ENCODE peak calls at places on chromosomes 12 and 14, in seven cellular contexts. One of them, this sample, is unnamed.

GRCh38 chr12:80001562-80001961 is 66.7 kb upstream of the PPP1R12A start:
- DNase-seq in AG09319: no peak
- DNase-seq in upper lobe of right lung: no peak
- DNase-seq in upper lobe of left lung: no peak
- DNase-seq in tibial artery: no peak
- DNase-seq in epithelial cell of esophagus: peak
- DNase-seq in mammary epithelial cell: peak
- DNase-seq in this sample: no peak

GRCh38 chr14:95522556-95522955 is 6.1 kb upstream of the SYNE3 start:
- DNase-seq in AG09319: no peak
- DNase-seq in upper lobe of right lung: no peak
- DNase-seq in upper lobe of left lung: no peak
- DNase-seq in tibial artery: no peak
- DNase-seq in epithelial cell of esophagus: no peak
- DNase-seq in mammary epithelial cell: no peak
- DNase-seq in this sample: no peak

GRCh38 chr14:31489680-31490079 is 1.8 kb upstream of the GPR33 start:
- DNase-seq in AG09319: no peak
- DNase-seq in upper lobe of right lung: no peak
- DNase-seq in upper lobe of left lung: no peak
- DNase-seq in tibial artery: no peak
- DNase-seq in epithelial cell of esophagus: no peak
- DNase-seq in mammary epithelial cell: no peak
- DNase-seq in this sample: no peak

GRCh38 chr12:17062296-17063061 is 456.5 kb upstream of the LMO3 start:
- DNase-seq in AG09319: no peak
- DNase-seq in upper lobe of right lung: no peak
- DNase-seq in upper lobe of left lung: no peak
- DNase-seq in tibial artery: no peak
- DNase-seq in epithelial cell of esophagus: peak
- DNase-seq in mammary epithelial cell: peak
- DNase-seq in this sample: no peak

GRCh38 chr12:53414756-53415417 is 8.8 kb upstream of the AMHR2 start:
- DNase-seq in AG09319: no peak
- DNase-seq in upper lobe of right lung: no peak
- DNase-seq in upper lobe of left lung: no peak
- DNase-seq in tibial artery: no peak
- DNase-seq in epithelial cell of esophagus: no peak
- DNase-seq in mammary epithelial cell: no peak
- DNase-seq in this sample: no peak

GRCh38 chr14:94056579-94057308 is 24.3 kb downstream of the DDX24 start:
- DNase-seq in AG09319: no peak
- DNase-seq in upper lobe of right lung: no peak
- DNase-seq in upper lobe of left lung: no peak
- DNase-seq in tibial artery: no peak
- DNase-seq in epithelial cell of esophagus: no peak
- DNase-seq in mammary epithelial cell: no peak
- DNase-seq in this sample: no peak

GRCh38 chr12:49039421-49040363 is 20.9 kb downstream of the KMT2D start:
- DNase-seq in AG09319: no peak
- DNase-seq in upper lobe of right lung: peak
- DNase-seq in upper lobe of left lung: no peak
- DNase-seq in tibial artery: no peak
- DNase-seq in epithelial cell of esophagus: no peak
- DNase-seq in mammary epithelial cell: no peak
- DNase-seq in this sample: no peak

GRCh38 chr12:44774815-44775411 is 101.2 kb downstream of the NELL2 start:
- DNase-seq in AG09319: no peak
- DNase-seq in upper lobe of right lung: no peak
- DNase-seq in upper lobe of left lung: no peak
- DNase-seq in tibial artery: no peak
- DNase-seq in epithelial cell of esophagus: peak
- DNase-seq in mammary epithelial cell: peak
- DNase-seq in this sample: no peak

GRCh38 chr14:102187044-102187443 is 47.3 kb downstream of the WDR20 start:
- DNase-seq in AG09319: peak
- DNase-seq in upper lobe of right lung: no peak
- DNase-seq in upper lobe of left lung: no peak
- DNase-seq in tibial artery: no peak
- DNase-seq in epithelial cell of esophagus: peak
- DNase-seq in mammary epithelial cell: peak
- DNase-seq in this sample: peak

GRCh38 chr14:51302319-51303030 is 62.4 kb downstream of the TMX1 start:
- DNase-seq in AG09319: no peak
- DNase-seq in upper lobe of right lung: no peak
- DNase-seq in upper lobe of left lung: no peak
- DNase-seq in tibial artery: no peak
- DNase-seq in epithelial cell of esophagus: peak
- DNase-seq in mammary epithelial cell: no peak
- DNase-seq in this sample: no peak

GRCh38 chr12:13436696-13437391 is 240.3 kb downstream of the EMP1 start:
- DNase-seq in AG09319: no peak
- DNase-seq in upper lobe of right lung: no peak
- DNase-seq in upper lobe of left lung: no peak
- DNase-seq in tibial artery: peak
- DNase-seq in epithelial cell of esophagus: peak
- DNase-seq in mammary epithelial cell: peak
- DNase-seq in this sample: no peak

GRCh38 chr12:78870539-78870938 is 6.0 kb downstream of the SYT1 start:
- DNase-seq in AG09319: no peak
- DNase-seq in upper lobe of right lung: no peak
- DNase-seq in upper lobe of left lung: no peak
- DNase-seq in tibial artery: no peak
- DNase-seq in epithelial cell of esophagus: no peak
- DNase-seq in mammary epithelial cell: no peak
- DNase-seq in this sample: no peak

GRCh38 chr12:132715874-132716273 is 5.2 kb downstream of the PGAM5 start:
- DNase-seq in AG09319: no peak
- DNase-seq in upper lobe of right lung: no peak
- DNase-seq in upper lobe of left lung: no peak
- DNase-seq in tibial artery: no peak
- DNase-seq in epithelial cell of esophagus: no peak
- DNase-seq in mammary epithelial cell: no peak
- DNase-seq in this sample: no peak

GRCh38 chr12:91178139-91178561 is 4.5 kb downstream of the DCN start:
- DNase-seq in AG09319: peak
- DNase-seq in upper lobe of right lung: no peak
- DNase-seq in upper lobe of left lung: no peak
- DNase-seq in tibial artery: no peak
- DNase-seq in epithelial cell of esophagus: peak
- DNase-seq in mammary epithelial cell: peak
- DNase-seq in this sample: peak

GRCh38 chr12:2641209-2641608 is 153.6 kb upstream of the FKBP4 start:
- DNase-seq in AG09319: no peak
- DNase-seq in upper lobe of right lung: peak
- DNase-seq in upper lobe of left lung: no peak
- DNase-seq in tibial artery: peak
- DNase-seq in epithelial cell of esophagus: no peak
- DNase-seq in mammary epithelial cell: no peak
- DNase-seq in this sample: peak

GRCh38 chr14:44962573-44963528 is 861 bp downstream of the TOGARAM1 start:
- DNase-seq in AG09319: no peak
- DNase-seq in upper lobe of right lung: peak
- DNase-seq in upper lobe of left lung: no peak
- DNase-seq in tibial artery: peak
- DNase-seq in epithelial cell of esophagus: peak
- DNase-seq in mammary epithelial cell: peak
- DNase-seq in this sample: peak

GRCh38 chr12:29113101-29113500 is 36.0 kb upstream of the FAR2 start:
- DNase-seq in AG09319: no peak
- DNase-seq in upper lobe of right lung: no peak
- DNase-seq in upper lobe of left lung: no peak
- DNase-seq in tibial artery: no peak
- DNase-seq in epithelial cell of esophagus: peak
- DNase-seq in mammary epithelial cell: peak
- DNase-seq in this sample: no peak

GRCh38 chr12:15172423-15172822 is 48.8 kb downstream of the RERG start:
- DNase-seq in AG09319: no peak
- DNase-seq in upper lobe of right lung: no peak
- DNase-seq in upper lobe of left lung: no peak
- DNase-seq in tibial artery: no peak
- DNase-seq in epithelial cell of esophagus: no peak
- DNase-seq in mammary epithelial cell: no peak
- DNase-seq in this sample: no peak
- TF ChIP-seq CTCF in AG09319: no peak
- TF ChIP-seq CTCF in upper lobe of right lung: no peak
- TF ChIP-seq CTCF in upper lobe of left lung: no peak
- TF ChIP-seq CTCF in tibial artery: no peak
- TF ChIP-seq CTCF in epithelial cell of esophagus: no peak
- TF ChIP-seq CTCF in mammary epithelial cell: peak
- TF ChIP-seq CTCF in this sample: peak

GRCh38 chr12:99389751-99390150 is 257.8 kb upstream of the GARIN6 start:
- DNase-seq in AG09319: no peak
- DNase-seq in upper lobe of right lung: no peak
- DNase-seq in upper lobe of left lung: no peak
- DNase-seq in tibial artery: no peak
- DNase-seq in epithelial cell of esophagus: no peak
- DNase-seq in mammary epithelial cell: no peak
- DNase-seq in this sample: no peak

GRCh38 chr12:99387661-99388060 is 259.9 kb upstream of the GARIN6 start:
- DNase-seq in AG09319: no peak
- DNase-seq in upper lobe of right lung: no peak
- DNase-seq in upper lobe of left lung: no peak
- DNase-seq in tibial artery: no peak
- DNase-seq in epithelial cell of esophagus: no peak
- DNase-seq in mammary epithelial cell: no peak
- DNase-seq in this sample: no peak

GRCh38 chr12:99393763-99394162 is 253.8 kb upstream of the GARIN6 start:
- DNase-seq in AG09319: no peak
- DNase-seq in upper lobe of right lung: no peak
- DNase-seq in upper lobe of left lung: no peak
- DNase-seq in tibial artery: no peak
- DNase-seq in epithelial cell of esophagus: no peak
- DNase-seq in mammary epithelial cell: no peak
- DNase-seq in this sample: no peak

GRCh38 chr12:99392091-99392850 is 255.3 kb upstream of the GARIN6 start:
- DNase-seq in AG09319: no peak
- DNase-seq in upper lobe of right lung: no peak
- DNase-seq in upper lobe of left lung: no peak
- DNase-seq in tibial artery: no peak
- DNase-seq in epithelial cell of esophagus: no peak
- DNase-seq in mammary epithelial cell: no peak
- DNase-seq in this sample: no peak

DNA sequence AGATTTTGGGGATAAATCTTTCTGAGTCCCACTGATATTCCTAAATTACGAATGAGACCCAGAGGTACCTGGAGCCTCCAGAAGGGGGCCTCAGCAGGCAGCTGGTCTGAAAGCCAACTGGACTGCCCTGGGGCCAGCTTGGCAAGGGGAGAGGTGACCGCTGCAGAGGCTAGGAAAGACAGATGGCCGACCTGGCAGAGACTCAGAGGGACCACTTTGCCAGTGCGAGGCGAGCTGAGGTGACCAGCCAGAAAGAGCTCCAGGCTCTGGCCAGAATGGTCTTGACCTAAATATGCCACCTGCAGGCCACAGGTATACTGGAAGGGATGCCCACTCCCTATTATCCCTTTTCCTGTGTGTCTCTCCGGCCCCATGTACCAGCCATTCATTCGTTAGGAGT is 256.8 kb upstream of the GARIN6 start:
- DNase-seq in AG09319: no peak
- DNase-seq in upper lobe of right lung: no peak
- DNase-seq in upper lobe of left lung: no peak
- DNase-seq in tibial artery: no peak
- DNase-seq in epithelial cell of esophagus: no peak
- DNase-seq in mammary epithelial cell: no peak
- DNase-seq in this sample: no peak
- TF ChIP-seq CTCF in AG09319: peak
- TF ChIP-seq CTCF in upper lobe of right lung: no peak
- TF ChIP-seq CTCF in upper lobe of left lung: no peak
- TF ChIP-seq CTCF in tibial artery: peak
- TF ChIP-seq CTCF in epithelial cell of esophagus: peak
- TF ChIP-seq CTCF in mammary epithelial cell: peak
- TF ChIP-seq CTCF in this sample: no peak

GRCh38 chr12:27840229-27840999 is 60.4 kb upstream of the MANSC4 start:
- DNase-seq in AG09319: no peak
- DNase-seq in upper lobe of right lung: no peak
- DNase-seq in upper lobe of left lung: no peak
- DNase-seq in tibial artery: no peak
- DNase-seq in epithelial cell of esophagus: peak
- DNase-seq in mammary epithelial cell: no peak
- DNase-seq in this sample: peak
- TF ChIP-seq CTCF in AG09319: peak
- TF ChIP-seq CTCF in upper lobe of right lung: peak
- TF ChIP-seq CTCF in upper lobe of left lung: no peak
- TF ChIP-seq CTCF in tibial artery: no peak
- TF ChIP-seq CTCF in epithelial cell of esophagus: peak
- TF ChIP-seq CTCF in mammary epithelial cell: peak
- TF ChIP-seq CTCF in this sample: peak

GRCh38 chr12:32106517-32107366 is at the start of gene BICD1:
- DNase-seq in AG09319: peak
- DNase-seq in upper lobe of right lung: peak
- DNase-seq in upper lobe of left lung: peak
- DNase-seq in tibial artery: peak
- DNase-seq in epithelial cell of esophagus: peak
- DNase-seq in mammary epithelial cell: peak
- DNase-seq in this sample: peak
- TF ChIP-seq CTCF in AG09319: no peak
- TF ChIP-seq CTCF in upper lobe of right lung: peak
- TF ChIP-seq CTCF in upper lobe of left lung: peak
- TF ChIP-seq CTCF in tibial artery: peak
- TF ChIP-seq CTCF in epithelial cell of esophagus: no peak
- TF ChIP-seq CTCF in mammary epithelial cell: no peak
- TF ChIP-seq CTCF in this sample: peak

GRCh38 chr14:104138098-104138890 is at the start of gene KIF26A:
- DNase-seq in AG09319: no peak
- DNase-seq in upper lobe of right lung: peak
- DNase-seq in upper lobe of left lung: no peak
- DNase-seq in tibial artery: no peak
- DNase-seq in epithelial cell of esophagus: peak
- DNase-seq in mammary epithelial cell: no peak
- DNase-seq in this sample: no peak

GRCh38 chr14:104136472-104137296 is 1.7 kb upstream of the KIF26A start:
- DNase-seq in AG09319: no peak
- DNase-seq in upper lobe of right lung: peak
- DNase-seq in upper lobe of left lung: no peak
- DNase-seq in tibial artery: no peak
- DNase-seq in epithelial cell of esophagus: no peak
- DNase-seq in mammary epithelial cell: no peak
- DNase-seq in this sample: no peak

GRCh38 chr14:104135904-104136471 is 2.4 kb upstream of the KIF26A start:
- DNase-seq in AG09319: no peak
- DNase-seq in upper lobe of right lung: peak
- DNase-seq in upper lobe of left lung: no peak
- DNase-seq in tibial artery: no peak
- DNase-seq in epithelial cell of esophagus: no peak
- DNase-seq in mammary epithelial cell: no peak
- DNase-seq in this sample: no peak

GRCh38 chr14:104138891-104139459 is 588 bp downstream of the KIF26A start:
- DNase-seq in AG09319: no peak
- DNase-seq in upper lobe of right lung: peak
- DNase-seq in upper lobe of left lung: no peak
- DNase-seq in tibial artery: no peak
- DNase-seq in epithelial cell of esophagus: peak
- DNase-seq in mammary epithelial cell: no peak
- DNase-seq in this sample: no peak

GRCh38 chr14:104137297-104138097 is 890 bp upstream of the KIF26A start:
- DNase-seq in AG09319: no peak
- DNase-seq in upper lobe of right lung: peak
- DNase-seq in upper lobe of left lung: peak
- DNase-seq in tibial artery: peak
- DNase-seq in epithelial cell of esophagus: peak
- DNase-seq in mammary epithelial cell: no peak
- DNase-seq in this sample: no peak
- TF ChIP-seq CTCF in AG09319: peak
- TF ChIP-seq CTCF in upper lobe of right lung: peak
- TF ChIP-seq CTCF in upper lobe of left lung: peak
- TF ChIP-seq CTCF in tibial artery: peak
- TF ChIP-seq CTCF in epithelial cell of esophagus: peak
- TF ChIP-seq CTCF in mammary epithelial cell: peak
- TF ChIP-seq CTCF in this sample: peak

This sample was measured in HFFc6.